ENCODE peak calls at places on chromosomes 11 and 22, in nine cellular contexts. M, P, K, F, A, R, D, I and C are unnamed samples.

GRCh38 chr11:11043676-11044075 is 185.8 kb upstream of the ZBED5 start:
- DNase-seq in M (no peak), P (no peak), K (no peak), F (no peak), A (no peak), R (no peak), D (no peak), I (no peak), C (no peak)

GRCh38 chr11:134538793-134539192 is 126.8 kb upstream of the B3GAT1 start:
- DNase-seq in M (no peak), P (no peak), K (no peak), F (no peak), A (no peak), R (no peak), D (no peak), I (no peak), C (no peak)

GRCh38 chr11:77525455-77526091 is 51.7 kb upstream of the PAK1 start:
- DNase-seq in M (no peak), P (no peak), K (no peak), F (no peak), A (no peak), R (no peak), D (no peak), I (no peak), C (no peak)

GRCh38 chr11:124384399-124384798 is at the start of gene OR8B2:
- DNase-seq in M (no peak), P (no peak), K (no peak), F (no peak), A (no peak), R (no peak), D (no peak), I (no peak), C (no peak)

GRCh38 chr22:48796295-48797015 is 1031.2 kb downstream of the BRD1 start:
- DNase-seq in M (no peak), P (no peak), K (no peak), F (no peak), A (no peak), R (no peak), D (no peak), I (no peak), C (no peak)

GRCh38 chr22:39244496-39245129 is at the start of gene PDGFB:
- DNase-seq in M (peak; percentile 46), P (no peak), K (no peak), F (no peak), A (peak; percentile 50), R (no peak), D (no peak), I (no peak), C (no peak)

GRCh38 chr11:59669611-59670009 is 773 bp upstream of the PATL1 start:
- DNase-seq in M (peak; percentile 22), P (no peak), K (no peak), F (no peak), A (peak; percentile 41), R (no peak), D (no peak), I (peak; percentile 64), C (no peak)

GRCh38 chr22:32240461-32240860 is 14.7 kb downstream of the SLC5A4 start:
- DNase-seq in M (no peak), P (no peak), K (no peak), F (no peak), A (no peak), R (no peak), D (no peak), I (no peak), C (no peak)

GRCh38 chr11:46463701-46464100 is 72.1 kb upstream of the CHRM4 start:
- DNase-seq in M (no peak), P (no peak), K (no peak), F (no peak), A (no peak), R (no peak), D (no peak), I (no peak), C (no peak)

GRCh38 chr11:58178444-58178843 is 10.4 kb upstream of the OR9Q2 start:
- DNase-seq in M (no peak), P (no peak), K (no peak), F (no peak), A (no peak), R (no peak), D (no peak), I (no peak), C (no peak)

GRCh38 chr11:66888282-66888681 is 31.4 kb downstream of the LRFN4 start:
- DNase-seq in M (no peak), P (no peak), K (no peak), F (no peak), A (no peak), R (no peak), D (no peak), I (no peak), C (no peak)

GRCh38 chr11:67264886-67265632 is 1.2 kb upstream of the GRK2 start:
- DNase-seq in M (no peak), P (no peak), K (peak; percentile 52), F (no peak), A (no peak), R (no peak), D (no peak), I (no peak), C (peak; percentile 62)

GRCh38 chr11:3902441-3902840 is 47.0 kb downstream of the STIM1 start:
- DNase-seq in M (no peak), P (no peak), K (no peak), F (no peak), A (no peak), R (no peak), D (no peak), I (no peak), C (no peak)

GRCh38 chr11:16191852-16192240 is 164.5 kb downstream of the SOX6 start:
- DNase-seq in M (no peak), P (no peak), K (no peak), F (no peak), A (no peak), R (no peak), D (no peak), I (no peak), C (no peak)